ENCODE peak calls at places on chromosomes 4 and X, in six cellular contexts. R is activated CD4-positive, alpha-beta memory T cell treated with anti-CD3 and anti-CD28 coated beads for 36 hours; S is T-helper 2 cell; X is NCI-H1694 treated with DMSO at 0.1 percent for 48 hours; T is WTC11; Q is NCI-H2081 treated with DMSO at 0.1 percent for 48 hours. I is an unnamed sample.

GRCh38 chr4:113673450-113673849 is 88.1 kb downstream of the CAMK2D start:
- DNase-seq in R (peak; percentile 74), T (no peak), X (no peak), S (peak; percentile 52), Q (no peak), I (no peak)

GRCh38 chrX:118698516-118699247 is 28.7 kb upstream of the IL13RA1 start:
- DNase-seq in T (no peak), X (no peak), S (no peak), R (no peak), Q (no peak), I (no peak)

GRCh38 chrX:6777211-6778002 is 242.5 kb upstream of the VCX3A start:
- DNase-seq in X (no peak), R (no peak), S (no peak), Q (no peak), T (no peak), I (no peak)

GRCh38 chr4:139763205-139763604 is 97.6 kb downstream of the MGST2 start:
- DNase-seq in R (no peak), Q (no peak), T (no peak), S (no peak), X (peak; percentile 54), I (no peak)

GRCh38 chrX:6149231-6149870 is 79.3 kb downstream of the NLGN4X start:
- DNase-seq in R (no peak), Q (peak; percentile 20), S (no peak), X (no peak), T (no peak), I (no peak)

GRCh38 chr4:101967697-101968346 is 177.3 kb downstream of the BANK1 start:
- DNase-seq in X (no peak), S (no peak), T (no peak), R (no peak), Q (no peak), I (no peak)

GRCh38 chr4:153831236-153831635 is 42.4 kb upstream of the SFRP2 start:
- DNase-seq in S (no peak), X (no peak), T (no peak), R (no peak), Q (no peak), I (no peak)

GRCh38 chrX:103716967-103717366 is 6.3 kb downstream of the TMEM31 start:
- DNase-seq in Q (peak; percentile 23), X (no peak), S (no peak), T (no peak), R (no peak), I (no peak)

GRCh38 chr4:150152764-150153163 is 74.5 kb downstream of the DCLK2 start:
- DNase-seq in T (no peak), X (no peak), S (no peak), Q (no peak), R (no peak), I (no peak)

GRCh38 chrX:137424679-137425078 is 141.2 kb upstream of the ZIC3 start:
- DNase-seq in X (no peak), S (no peak), R (no peak), T (peak; percentile 32), Q (no peak), I (no peak)

GRCh38 chr4:99821918-99822503 is 5.4 kb downstream of the DAPP1 start:
- DNase-seq in T (no peak), Q (no peak), R (no peak), X (no peak), S (peak; percentile 58), I (no peak)

GRCh38 chr4:150321113-150321512 is 242.9 kb downstream of the DCLK2 start:
- DNase-seq in T (no peak), Q (no peak), S (no peak), X (no peak), R (no peak), I (no peak)

GRCh38 chrX:108307408-108308085 is 130.7 kb downstream of the COL4A6 start:
- DNase-seq in X (no peak), Q (no peak), S (no peak), T (no peak), R (no peak), I (no peak)

GRCh38 chrX:23554304-23554703 is 113.0 kb upstream of the PRDX4 start:
- DNase-seq in X (peak; percentile 18), T (no peak), S (peak; percentile 9), R (no peak), Q (no peak), I (no peak)

GRCh38 chr4:3384391-3384770 is 57.4 kb upstream of the HGFAC start:
- DNase-seq in S (no peak), Q (no peak), X (no peak), R (no peak), T (no peak), I (no peak)

GRCh38 chrX:100687546-100687945 is 43.5 kb downstream of the SRPX2 start:
- DNase-seq in S (no peak), R (no peak), T (no peak), Q (no peak), X (no peak), I (no peak)

GRCh38 chr4:46390353-46391058 is 578 bp upstream of the GABRA2 start:
- DNase-seq in S (no peak), X (no peak), R (no peak), Q (no peak), T (peak; percentile 15), I (no peak)

GRCh38 chrX:152735101-152735500 is 1.5 kb downstream of the MAGEA12 start:
- DNase-seq in R (no peak), S (no peak), Q (no peak), T (no peak), X (no peak), I (no peak)